ENCODE peak calls at places on chromosomes 13 and 19, in eight cellular contexts. One of them, this sample, is unnamed.

GRCh38 chr13:26784704-26785639 is 24.4 kb upstream of the GPR12 start:
- DNase-seq in neural progenitor cell: peak; percentile 50
- DNase-seq in NB4: peak; percentile 89
- DNase-seq in heart right ventricle: no peak
- DNase-seq in bronchial epithelial cell: no peak
- DNase-seq in esophagus squamous epithelium: no peak
- DNase-seq in AG10803: no peak
- DNase-seq in thoracic aorta: no peak
- DNase-seq in this sample: no peak

GRCh38 chr19:19105365-19106060 is 32.8 kb downstream of the TMEM161A start:
- DNase-seq in neural progenitor cell: peak; percentile 94
- DNase-seq in NB4: peak; percentile 71
- DNase-seq in heart right ventricle: peak; percentile 58
- DNase-seq in bronchial epithelial cell: peak; percentile 41
- DNase-seq in esophagus squamous epithelium: no peak
- DNase-seq in AG10803: peak; percentile 31
- DNase-seq in thoracic aorta: no peak
- DNase-seq in this sample: peak; percentile 88

GRCh38 chr19:18308948-18309325 is 13.9 kb downstream of the LSM4 start:
- DNase-seq in neural progenitor cell: no peak
- DNase-seq in NB4: no peak
- DNase-seq in heart right ventricle: no peak
- DNase-seq in bronchial epithelial cell: no peak
- DNase-seq in esophagus squamous epithelium: no peak
- DNase-seq in AG10803: no peak
- DNase-seq in thoracic aorta: no peak
- DNase-seq in this sample: no peak

GRCh38 chr13:81591528-81592220 is 1250.7 kb upstream of the SPRY2 start:
- DNase-seq in neural progenitor cell: no peak
- DNase-seq in NB4: no peak
- DNase-seq in heart right ventricle: no peak
- DNase-seq in bronchial epithelial cell: no peak
- DNase-seq in esophagus squamous epithelium: no peak
- DNase-seq in AG10803: no peak
- DNase-seq in thoracic aorta: no peak
- DNase-seq in this sample: no peak

GRCh38 chr19:40458597-40458974 is 7.0 kb downstream of the BLVRB start:
- DNase-seq in neural progenitor cell: no peak
- DNase-seq in NB4: no peak
- DNase-seq in heart right ventricle: no peak
- DNase-seq in bronchial epithelial cell: no peak
- DNase-seq in esophagus squamous epithelium: no peak
- DNase-seq in AG10803: no peak
- DNase-seq in thoracic aorta: no peak
- DNase-seq in this sample: peak; percentile 27

GRCh38 chr13:75135325-75135825 is 346.6 kb downstream of the TBC1D4 start:
- DNase-seq in neural progenitor cell: no peak
- DNase-seq in NB4: no peak
- DNase-seq in heart right ventricle: no peak
- DNase-seq in bronchial epithelial cell: peak; percentile 84
- DNase-seq in esophagus squamous epithelium: no peak
- DNase-seq in AG10803: peak; percentile 95
- DNase-seq in thoracic aorta: no peak
- DNase-seq in this sample: no peak

GRCh38 chr13:101795025-101795424 is 342.6 kb downstream of the ITGBL1 start:
- DNase-seq in neural progenitor cell: no peak
- DNase-seq in NB4: no peak
- DNase-seq in heart right ventricle: no peak
- DNase-seq in bronchial epithelial cell: no peak
- DNase-seq in esophagus squamous epithelium: no peak
- DNase-seq in AG10803: no peak
- DNase-seq in thoracic aorta: no peak
- DNase-seq in this sample: no peak

GRCh38 chr13:57624565-57625435 is 6.7 kb upstream of the PCDH17 start:
- DNase-seq in neural progenitor cell: peak; percentile 86
- DNase-seq in NB4: peak; percentile 69
- DNase-seq in heart right ventricle: peak; percentile 51
- DNase-seq in bronchial epithelial cell: peak; percentile 63
- DNase-seq in esophagus squamous epithelium: no peak
- DNase-seq in AG10803: peak; percentile 53
- DNase-seq in thoracic aorta: no peak
- DNase-seq in this sample: no peak

GRCh38 chr13:44352671-44353070 is 21.0 kb upstream of the SERP2 start:
- DNase-seq in neural progenitor cell: no peak
- DNase-seq in NB4: no peak
- DNase-seq in heart right ventricle: no peak
- DNase-seq in bronchial epithelial cell: peak; percentile 48
- DNase-seq in esophagus squamous epithelium: no peak
- DNase-seq in AG10803: no peak
- DNase-seq in thoracic aorta: no peak
- DNase-seq in this sample: no peak

GRCh38 chr13:62209539-62209938 is 793.9 kb upstream of the PCDH20 start:
- DNase-seq in neural progenitor cell: no peak
- DNase-seq in NB4: no peak
- DNase-seq in heart right ventricle: no peak
- DNase-seq in bronchial epithelial cell: no peak
- DNase-seq in esophagus squamous epithelium: no peak
- DNase-seq in AG10803: no peak
- DNase-seq in thoracic aorta: no peak
- DNase-seq in this sample: no peak
- H3K4me3 ChIP-seq in neural progenitor cell: no peak overlapping the region
- H3K4me3 ChIP-seq in NB4: no peak overlapping the region
- H3K4me3 ChIP-seq in heart right ventricle: no peak overlapping the region
- H3K4me3 ChIP-seq in bronchial epithelial cell: no peak overlapping the region
- H3K4me3 ChIP-seq in esophagus squamous epithelium: no peak overlapping the region
- H3K4me3 ChIP-seq in AG10803: no peak overlapping the region
- H3K4me3 ChIP-seq in thoracic aorta: no peak overlapping the region
- H3K4me3 ChIP-seq in this sample: no peak overlapping the region

DNA sequence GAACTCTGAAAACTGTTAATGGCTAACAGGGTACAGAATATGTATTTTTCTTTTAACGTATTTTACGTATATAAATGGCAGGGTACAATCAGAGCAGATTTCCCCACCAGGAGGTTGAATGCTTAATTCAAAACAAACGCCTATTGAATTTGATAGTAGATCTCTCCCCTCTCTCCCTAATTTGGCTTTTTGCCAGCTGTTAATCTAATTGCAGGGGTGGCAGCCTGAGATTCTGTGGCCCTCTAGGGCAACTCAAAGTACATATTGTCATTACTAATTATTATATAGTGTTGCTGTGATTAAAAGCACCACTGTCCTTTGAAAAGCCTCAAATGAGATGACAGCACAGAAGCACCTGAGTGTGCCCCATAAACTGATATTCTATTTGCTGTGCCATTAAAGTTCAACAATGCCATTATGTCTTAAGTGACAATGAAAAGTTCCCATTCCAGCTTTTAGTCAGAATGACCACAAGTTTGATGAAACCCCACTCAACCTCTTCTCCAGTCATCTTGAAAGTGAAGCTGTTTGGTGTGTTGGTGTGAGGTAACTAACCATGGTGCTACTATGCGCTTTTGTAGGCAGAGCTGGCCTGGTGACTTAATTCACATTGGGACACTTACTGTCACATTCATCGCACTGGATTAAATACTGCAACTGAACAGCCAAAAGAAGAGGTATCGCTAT is 351.4 kb downstream of the KCNRG start:
- DNase-seq in neural progenitor cell: no peak
- DNase-seq in NB4: peak; percentile 11
- DNase-seq in heart right ventricle: no peak
- DNase-seq in bronchial epithelial cell: no peak
- DNase-seq in esophagus squamous epithelium: no peak
- DNase-seq in AG10803: no peak
- DNase-seq in thoracic aorta: no peak
- DNase-seq in this sample: no peak
- H3K4me3 ChIP-seq in neural progenitor cell: no peak overlapping the region
- H3K4me3 ChIP-seq in NB4: no peak overlapping the region
- H3K4me3 ChIP-seq in heart right ventricle: no peak overlapping the region
- H3K4me3 ChIP-seq in bronchial epithelial cell: no peak overlapping the region
- H3K4me3 ChIP-seq in esophagus squamous epithelium: no peak overlapping the region
- H3K4me3 ChIP-seq in AG10803: no peak overlapping the region
- H3K4me3 ChIP-seq in thoracic aorta: peak overlapping the region; percentile 60
- H3K4me3 ChIP-seq in this sample: no peak overlapping the region

GRCh38 chr19:45780448-45781281 is 1.6 kb downstream of the DMPK start:
- DNase-seq in neural progenitor cell: no peak
- DNase-seq in NB4: no peak
- DNase-seq in heart right ventricle: no peak
- DNase-seq in bronchial epithelial cell: no peak
- DNase-seq in esophagus squamous epithelium: no peak
- DNase-seq in AG10803: no peak
- DNase-seq in thoracic aorta: no peak
- DNase-seq in this sample: no peak

GRCh38 chr19:45782162-45782623 is at the start of gene DMPK:
- DNase-seq in neural progenitor cell: no peak
- DNase-seq in NB4: no peak
- DNase-seq in heart right ventricle: peak; percentile 73
- DNase-seq in bronchial epithelial cell: peak; percentile 15
- DNase-seq in esophagus squamous epithelium: no peak
- DNase-seq in AG10803: no peak
- DNase-seq in thoracic aorta: no peak
- DNase-seq in this sample: peak; percentile 71

GRCh38 chr19:45780146-45780447 is 2.2 kb downstream of the DMPK start:
- DNase-seq in neural progenitor cell: no peak
- DNase-seq in NB4: no peak
- DNase-seq in heart right ventricle: no peak
- DNase-seq in bronchial epithelial cell: no peak
- DNase-seq in esophagus squamous epithelium: no peak
- DNase-seq in AG10803: no peak
- DNase-seq in thoracic aorta: no peak
- DNase-seq in this sample: peak; percentile 48

GRCh38 chr19:45782820-45783785 is 813 bp upstream of the DMPK start:
- DNase-seq in neural progenitor cell: no peak
- DNase-seq in NB4: no peak
- DNase-seq in heart right ventricle: peak; percentile 84
- DNase-seq in bronchial epithelial cell: no peak
- DNase-seq in esophagus squamous epithelium: no peak
- DNase-seq in AG10803: peak; percentile 78
- DNase-seq in thoracic aorta: no peak
- DNase-seq in this sample: peak; percentile 93

DNA sequence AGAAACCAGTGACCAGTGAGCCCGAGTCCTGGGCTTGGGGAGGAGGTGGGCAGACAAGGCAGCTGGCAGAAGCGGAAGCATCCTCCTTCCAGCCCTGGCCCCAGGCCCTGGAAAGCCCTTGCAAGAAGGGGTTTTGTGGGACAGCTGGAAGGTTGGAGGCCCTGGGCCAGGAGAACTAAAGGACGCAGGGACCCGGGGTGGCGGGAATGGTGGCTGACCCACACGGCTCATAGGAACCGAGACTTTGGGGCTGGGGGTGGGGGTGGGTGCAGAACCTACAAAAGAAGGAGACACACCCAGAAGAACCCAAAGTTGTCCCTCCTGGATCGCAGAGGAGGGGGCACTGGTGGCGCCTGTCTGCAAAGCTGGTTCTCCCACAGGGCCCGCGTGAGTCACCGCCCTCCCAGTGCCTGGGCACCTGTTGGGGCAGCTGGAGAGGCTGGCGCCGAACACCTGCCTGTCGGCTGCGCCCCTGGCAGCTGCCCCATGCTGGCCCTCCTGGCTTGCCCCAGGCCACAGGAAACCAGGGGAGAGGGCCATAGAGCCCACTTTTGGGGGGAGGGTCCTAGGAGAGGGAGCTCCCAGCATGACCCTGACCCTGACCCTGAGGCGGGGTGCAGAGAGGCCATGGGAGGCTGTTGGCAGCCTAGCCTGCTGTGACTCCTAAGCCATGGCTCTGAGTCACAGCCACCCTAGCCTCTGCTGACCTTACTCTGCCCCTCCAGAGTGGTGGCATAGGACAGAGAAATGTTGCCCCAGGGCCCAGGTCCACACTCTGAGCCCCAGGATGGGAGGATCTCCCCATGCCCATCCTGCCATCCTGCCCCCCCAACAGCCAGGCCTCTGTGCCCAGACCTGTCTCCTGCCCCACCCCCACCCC is 768 bp downstream of the DMPK start:
- DNase-seq in neural progenitor cell: no peak
- DNase-seq in NB4: no peak
- DNase-seq in heart right ventricle: no peak
- DNase-seq in bronchial epithelial cell: peak; percentile 41
- DNase-seq in esophagus squamous epithelium: no peak
- DNase-seq in AG10803: no peak
- DNase-seq in thoracic aorta: no peak
- DNase-seq in this sample: peak; percentile 66
- H3K4me3 ChIP-seq in neural progenitor cell: no peak overlapping the region
- H3K4me3 ChIP-seq in NB4: no peak overlapping the region
- H3K4me3 ChIP-seq in heart right ventricle: peak overlapping the region; percentile 63
- H3K4me3 ChIP-seq in bronchial epithelial cell: no peak overlapping the region
- H3K4me3 ChIP-seq in esophagus squamous epithelium: peak overlapping the region; percentile 55
- H3K4me3 ChIP-seq in AG10803: peak overlapping the region; percentile 77
- H3K4me3 ChIP-seq in thoracic aorta: peak overlapping the region; percentile 91
- H3K4me3 ChIP-seq in this sample: peak overlapping the region; percentile 50

DNA sequence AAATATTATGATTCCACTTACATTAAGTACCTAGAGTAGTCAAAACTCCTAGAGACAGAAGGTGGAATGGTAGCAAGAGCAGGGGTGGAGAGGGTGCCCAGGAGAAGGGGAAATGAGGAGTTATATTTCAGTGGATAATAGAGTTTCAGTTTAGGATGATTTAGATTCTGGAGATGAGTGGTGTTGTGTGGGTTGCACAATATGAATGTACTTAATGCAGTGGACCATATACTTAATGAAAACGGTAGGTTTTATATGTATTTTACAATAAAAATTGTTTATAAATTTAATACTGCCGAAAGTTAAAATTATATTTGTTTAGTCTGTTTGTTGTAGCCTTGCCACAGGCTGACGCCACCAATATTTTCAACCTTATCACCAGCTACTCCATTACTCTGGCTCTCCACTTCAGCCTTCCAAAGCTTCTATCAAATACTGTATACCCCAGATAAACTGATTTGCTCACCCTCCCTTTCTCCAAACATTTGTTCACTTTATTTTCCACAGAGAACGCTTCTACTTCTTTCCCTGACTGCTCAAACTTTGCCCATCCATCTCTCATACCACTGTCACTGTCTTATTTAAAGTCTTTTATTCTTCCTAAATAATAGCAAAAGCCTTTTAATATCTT is 1.4 kb upstream of the RBM26 start:
- DNase-seq in neural progenitor cell: no peak
- DNase-seq in NB4: peak; percentile 29
- DNase-seq in heart right ventricle: no peak
- DNase-seq in bronchial epithelial cell: no peak
- DNase-seq in esophagus squamous epithelium: no peak
- DNase-seq in AG10803: no peak
- DNase-seq in thoracic aorta: no peak
- DNase-seq in this sample: no peak
- H3K4me3 ChIP-seq in neural progenitor cell: peak overlapping the region; percentile 96
- H3K4me3 ChIP-seq in NB4: peak overlapping the region; percentile 83
- H3K4me3 ChIP-seq in heart right ventricle: no peak overlapping the region
- H3K4me3 ChIP-seq in bronchial epithelial cell: no peak overlapping the region
- H3K4me3 ChIP-seq in esophagus squamous epithelium: no peak overlapping the region
- H3K4me3 ChIP-seq in AG10803: no peak overlapping the region
- H3K4me3 ChIP-seq in thoracic aorta: no peak overlapping the region
- H3K4me3 ChIP-seq in this sample: no peak overlapping the region